ENCODE peak calls at places on chromosomes 5 and 9, in four cellular contexts. W, N, K and V are unnamed samples. For H3K27me3 and H3K4me1, the result is how much of the 10 kb centered on the place peaks cover.

GRCh38 chr9:135939351-135940265 is 21.6 kb downstream of the UBAC1 start:
- DNase-seq in W (no peak), N (no peak), K (no peak), V (no peak)

GRCh38 chr5:142795246-142795645 is 25.1 kb downstream of the ARHGAP26 start:
- DNase-seq in W (no peak), N (no peak), K (no peak), V (no peak)

GRCh38 chr5:57184322-57184721 is 10.5 kb downstream of the GPBP1 start:
- DNase-seq in W (no peak), N (no peak), K (no peak), V (peak)

GRCh38 chr9:72315510-72316287 is 49.3 kb downstream of the ZFAND5 start:
- DNase-seq in W (peak), N (peak), K (no peak), V (no peak)

GRCh38 chr5:124054564-124054963 is 542.6 kb downstream of the CSNK1G3 start:
- DNase-seq in W (no peak), N (no peak), K (no peak), V (no peak)

GRCh38 chr9:101443358-101443757 is 7.8 kb upstream of the ALDOB start:
- DNase-seq in W (no peak), N (no peak), K (no peak), V (no peak)

GRCh38 chr9:134490446-134490845 is 151.2 kb upstream of the COL5A1 start:
- DNase-seq in W (peak), N (no peak), K (no peak), V (no peak)

GRCh38 chr9:94757158-94757557 is 30.7 kb downstream of the AOPEP start:
- DNase-seq in W (no peak), N (no peak), K (no peak), V (no peak)

GRCh38 chr9:134258828-134259546 is 67.3 kb upstream of the RXRA start:
- DNase-seq in W (no peak), N (no peak), K (no peak), V (peak)

GRCh38 chr5:132695956-132696355 is 22.2 kb downstream of the IL4 start:
- DNase-seq in W (no peak), N (no peak), K (no peak), V (no peak)

GRCh38 chr5:123283031-123283430 is 140.2 kb downstream of the CEP120 start:
- DNase-seq in W (no peak), N (peak), K (no peak), V (no peak)

GRCh38 chr5:5492087-5492933 is 69.8 kb downstream of the ICE1 start:
- DNase-seq in W (no peak), N (peak), K (no peak), V (peak)

GRCh38 chr9:93262537-93263310 is 78.8 kb downstream of the WNK2 start:
- DNase-seq in W (peak), N (no peak), K (peak), V (no peak)

GRCh38 chr5:172875372-172876279 is 41.6 kb downstream of the ERGIC1 start:
- DNase-seq in W (no peak), N (no peak), K (no peak), V (no peak)

GRCh38 chr5:74199436-74200210 is 440.9 kb downstream of the ENC1 start:
- DNase-seq in W (no peak), N (peak), K (no peak), V (peak)

GRCh38 chr9:127973169-127974001 is 7.4 kb downstream of the EEIG1 start:
- DNase-seq in W (no peak), N (no peak), K (peak), V (no peak)

GRCh38 chr5:73605223-73606087 is 20.5 kb upstream of the ARHGEF28 start:
- DNase-seq in W (no peak), N (peak), K (no peak), V (no peak)

GRCh38 chr9:37972346-37972745 is 68.4 kb upstream of the SLC25A51 start:
- DNase-seq in W (peak), N (no peak), K (no peak), V (peak)

GRCh38 chr9:76247426-76247825 is 146.8 kb downstream of the RFK start:
- DNase-seq in W (no peak), N (peak), K (no peak), V (no peak)

GRCh38 chr9:459491-460444 is 245.1 kb downstream of the DOCK8 start:
- DNase-seq in W (no peak), N (no peak), K (no peak), V (no peak)

GRCh38 chr9:121216406-121216805 is 14.7 kb upstream of the RAB14 start:
- DNase-seq in W (no peak), N (no peak), K (no peak), V (no peak)

GRCh38 chr9:102237520-102237919 is 499.1 kb upstream of the GRIN3A start:
- DNase-seq in W (no peak), N (no peak), K (no peak), V (no peak)

GRCh38 chr9:111094433-111095421 is 56.5 kb upstream of the LPAR1 start:
- DNase-seq in W (no peak), N (peak), K (no peak), V (no peak)

GRCh38 chr9:137046094-137046787 is at the start of gene NPDC1:
- DNase-seq in W (peak), N (peak), K (peak), V (peak)

GRCh38 chr9:91077624-91078023 is 276.0 kb downstream of the SYK start:
- DNase-seq in W (no peak), N (no peak), K (no peak), V (no peak)

GRCh38 chr5:107867266-107867665 is 196.5 kb upstream of the EFNA5 start:
- DNase-seq in W (no peak), N (no peak), K (no peak), V (no peak)

GRCh38 chr5:58455495-58455894 is 4.4 kb downstream of the PLK2 start:
- DNase-seq in W (no peak), N (no peak), K (no peak), V (no peak)

GRCh38 chr9:14031015-14031414 is 282.9 kb downstream of the NFIB start:
- DNase-seq in W (peak), N (no peak), K (no peak), V (no peak)
- TF ChIP-seq CTCF in W (peak), N (no peak), K (no peak), V (no peak)

GRCh38 chr5:77842247-77842646 is 66.1 kb upstream of the TBCA start:
- DNase-seq in W (no peak), N (no peak), K (no peak), V (no peak)
- H3K27me3 ChIP-seq in W (under half), N (under half), K (under half), V (under half)

DNA sequence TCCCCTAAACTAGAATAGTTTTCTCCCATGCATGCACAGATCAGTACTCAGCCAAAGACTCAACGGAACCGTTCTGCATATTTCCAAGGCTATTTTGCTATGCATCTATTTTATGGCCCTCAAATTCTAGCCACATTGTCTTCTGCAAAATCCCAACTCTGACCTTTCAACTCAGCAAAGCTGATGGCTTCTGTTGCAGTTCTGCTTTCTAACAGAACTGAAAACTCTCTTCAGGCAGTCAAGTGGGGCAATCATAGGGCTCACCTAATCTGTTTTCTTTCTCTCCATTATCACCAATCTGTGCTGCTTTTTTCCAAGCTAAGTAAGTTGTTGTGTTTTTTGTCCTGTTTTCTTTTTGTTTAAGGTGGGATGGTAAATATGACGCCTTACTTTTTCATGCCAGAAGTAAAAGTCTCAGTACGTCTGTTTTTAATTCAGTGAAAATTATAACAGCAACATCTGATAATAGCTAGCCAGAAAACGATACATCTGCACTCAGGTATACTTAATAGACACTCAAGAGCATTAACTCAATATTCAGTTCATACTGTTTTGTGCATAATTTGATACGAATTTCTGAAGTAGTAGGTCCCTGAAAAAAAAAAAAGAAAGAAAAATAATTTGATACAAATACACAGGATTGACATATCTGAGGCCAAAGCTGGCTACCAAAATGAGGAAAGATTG is 454.3 kb downstream of the TLE1 start:
- DNase-seq in W (no peak), N (no peak), K (no peak), V (no peak)
- H3K4me1 ChIP-seq in W (under half), N (under half), K (under half), V (under half)

GRCh38 chr5:144390133-144390532 is 219.5 kb downstream of the KCTD16 start:
- DNase-seq in W (no peak), N (peak), K (no peak), V (peak)
- TF ChIP-seq CTCF in W (no peak), N (peak), K (no peak), V (peak)

DNA sequence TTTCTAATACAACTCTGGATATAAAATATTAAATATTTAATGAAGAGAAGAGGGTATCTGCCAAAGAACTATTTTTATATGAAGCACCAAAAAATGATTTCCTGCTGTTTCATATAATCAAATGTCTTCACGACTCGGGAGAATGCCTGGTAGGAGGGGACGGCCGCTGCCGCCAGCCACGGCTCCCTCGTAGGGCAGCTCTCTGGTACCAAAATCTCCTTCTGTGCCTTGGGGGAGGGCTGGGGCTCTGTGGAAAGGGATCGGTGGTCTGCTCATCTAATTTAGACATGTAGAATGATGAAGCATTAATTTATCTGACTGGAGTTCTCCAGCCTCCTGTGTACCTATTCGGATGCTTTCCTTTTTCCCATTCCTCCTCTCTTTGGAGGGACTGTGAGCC is 420.7 kb downstream of the IRX2 start:
- DNase-seq in W (no peak), N (no peak), K (no peak), V (no peak)
- H3K27me3 ChIP-seq in W (under half), N (under half), K (under half), V (under half)

GRCh38 chr5:177383181-177383580 is 1.1 kb upstream of the SLC34A1 start:
- DNase-seq in W (no peak), N (no peak), K (no peak), V (no peak)
- H3K4me1 ChIP-seq in W (under half), N (under half), K (under half), V (under half)

DNA sequence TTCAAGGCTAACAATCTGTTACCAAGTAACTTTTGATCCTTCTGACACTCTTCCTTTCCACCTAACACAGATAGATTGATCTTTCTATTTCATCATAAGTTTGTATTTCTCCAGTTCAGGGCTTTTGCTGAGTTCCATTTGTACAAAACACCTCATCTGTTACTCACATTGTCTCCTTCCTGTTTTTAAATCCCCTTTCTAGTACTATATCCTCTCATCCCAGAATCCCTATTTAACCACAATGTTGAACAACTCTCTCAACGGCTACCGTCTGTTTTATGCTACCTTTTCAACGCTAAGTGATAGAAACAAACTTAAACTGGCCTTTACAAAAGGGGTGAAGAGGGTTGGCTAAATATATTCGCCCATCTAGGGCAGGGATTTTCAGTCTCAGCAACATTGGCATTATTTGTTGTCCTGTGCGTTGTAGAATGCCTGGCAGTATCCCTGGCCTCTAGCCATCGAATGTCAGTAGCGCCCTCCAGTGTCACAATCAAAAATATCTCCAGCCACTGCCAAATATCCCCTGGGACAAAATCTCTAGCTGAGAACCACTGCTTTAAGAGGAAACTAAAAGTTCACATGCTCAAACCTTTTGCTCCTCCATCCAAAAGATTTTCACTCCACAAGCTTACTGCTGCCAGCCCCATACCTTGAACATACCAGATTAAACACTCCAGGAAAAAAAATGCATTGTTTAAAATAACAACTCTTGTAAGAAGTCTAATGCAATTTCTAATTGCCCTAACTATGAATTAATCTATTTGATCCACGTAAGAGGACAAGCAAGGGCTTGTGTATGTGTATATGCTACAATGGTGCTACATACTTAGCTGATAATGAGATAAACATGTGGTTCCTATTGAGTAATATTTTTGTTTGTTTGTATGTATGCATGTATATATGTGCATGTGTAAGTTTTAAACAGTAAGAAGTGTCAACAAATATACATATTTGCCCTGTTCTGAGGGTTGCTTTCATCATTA is 344.0 kb downstream of the PTPRD start:
- DNase-seq in W (no peak), N (peak), K (no peak), V (peak)
- TF ChIP-seq CTCF in W (no peak), N (peak), K (no peak), V (no peak)

DNA sequence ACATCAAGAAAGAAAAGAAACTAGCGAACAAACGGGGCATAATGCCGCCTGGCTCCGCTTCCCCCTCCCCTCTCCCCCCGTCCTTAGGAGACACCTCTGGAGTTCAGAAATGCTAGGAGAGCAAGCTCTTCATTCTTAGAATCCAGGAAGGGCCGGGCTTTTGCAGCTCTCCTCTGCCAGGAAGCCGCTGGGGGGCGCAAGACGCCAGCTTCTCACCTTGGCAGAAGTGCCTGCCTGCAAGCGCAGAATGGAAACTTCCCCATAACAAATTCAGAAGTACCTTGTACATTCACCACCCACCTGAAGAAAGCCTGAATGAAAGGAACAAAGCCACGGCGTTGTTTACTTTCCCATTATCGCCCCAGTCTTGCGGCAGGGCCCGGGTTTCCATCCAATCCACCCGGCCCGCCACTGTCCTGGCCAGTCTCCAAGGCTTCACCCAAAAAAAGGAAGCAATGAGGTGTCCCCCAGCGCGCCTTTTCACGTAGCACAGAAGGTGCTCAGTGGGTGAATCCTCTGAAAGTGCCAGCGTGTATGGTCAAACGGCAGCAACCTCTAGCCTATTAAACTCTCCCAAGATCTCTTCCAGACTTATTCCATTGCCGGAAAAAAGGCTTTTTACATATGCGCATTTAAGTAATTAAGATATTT is 1.7 kb upstream of the GADD45G start:
- DNase-seq in W (peak), N (peak), K (peak), V (peak)
- H3K27me3 ChIP-seq in W (under half), N (under half), K (under half), V (under half)